ENCODE peak calls at places on chromosomes 2 and 18, in nine cellular contexts. One of them, this sample, is unnamed.

GRCh38 chr2:96248624-96249023 is 17.2 kb downstream of the TMEM127 start:
- DNase-seq in endothelial cell: no peak
- DNase-seq in mucosa of descending colon: no peak
- DNase-seq in psoas muscle: no peak
- DNase-seq in retinal pigment epithelial cell: no peak
- DNase-seq in GM13976: no peak
- DNase-seq in heart left ventricle: no peak
- DNase-seq in pancreas: no peak
- DNase-seq in MCF 10A: no peak
- DNase-seq in this sample: no peak

GRCh38 chr2:219060821-219061791 is at the start of gene IHH:
- DNase-seq in pancreas: peak
- DNase-seq in heart left ventricle: no peak
- DNase-seq in endothelial cell: peak
- DNase-seq in MCF 10A: no peak
- DNase-seq in psoas muscle: peak
- DNase-seq in GM13976: peak
- DNase-seq in retinal pigment epithelial cell: no peak
- DNase-seq in mucosa of descending colon: peak
- DNase-seq in this sample: no peak

GRCh38 chr2:60882971-60883753 is 1.8 kb downstream of the REL start:
- DNase-seq in endothelial cell: peak
- DNase-seq in pancreas: no peak
- DNase-seq in GM13976: peak
- DNase-seq in psoas muscle: no peak
- DNase-seq in mucosa of descending colon: no peak
- DNase-seq in MCF 10A: peak
- DNase-seq in heart left ventricle: no peak
- DNase-seq in retinal pigment epithelial cell: no peak
- DNase-seq in this sample: no peak

GRCh38 chr2:62794791-62795190 is 89.3 kb downstream of the EHBP1 start:
- DNase-seq in MCF 10A: peak
- DNase-seq in mucosa of descending colon: no peak
- DNase-seq in GM13976: no peak
- DNase-seq in pancreas: no peak
- DNase-seq in heart left ventricle: no peak
- DNase-seq in endothelial cell: no peak
- DNase-seq in psoas muscle: no peak
- DNase-seq in retinal pigment epithelial cell: peak
- DNase-seq in this sample: no peak

GRCh38 chr2:70357076-70358071 is 55.5 kb upstream of the FAM136A start:
- DNase-seq in retinal pigment epithelial cell: no peak
- DNase-seq in pancreas: no peak
- DNase-seq in psoas muscle: no peak
- DNase-seq in mucosa of descending colon: no peak
- DNase-seq in heart left ventricle: no peak
- DNase-seq in GM13976: no peak
- DNase-seq in MCF 10A: no peak
- DNase-seq in endothelial cell: no peak
- DNase-seq in this sample: no peak

GRCh38 chr2:95346236-95346737 is 49.1 kb downstream of the KCNIP3 start:
- DNase-seq in pancreas: peak
- DNase-seq in MCF 10A: peak
- DNase-seq in psoas muscle: peak
- DNase-seq in mucosa of descending colon: no peak
- DNase-seq in GM13976: peak
- DNase-seq in retinal pigment epithelial cell: no peak
- DNase-seq in endothelial cell: no peak
- DNase-seq in heart left ventricle: peak
- DNase-seq in this sample: no peak

GRCh38 chr2:229174794-229175529 is 96.1 kb downstream of the PID1 start:
- DNase-seq in retinal pigment epithelial cell: no peak
- DNase-seq in mucosa of descending colon: no peak
- DNase-seq in MCF 10A: peak
- DNase-seq in GM13976: no peak
- DNase-seq in pancreas: no peak
- DNase-seq in heart left ventricle: peak
- DNase-seq in endothelial cell: no peak
- DNase-seq in psoas muscle: no peak
- DNase-seq in this sample: peak

GRCh38 chr2:112005391-112006075 is 49.5 kb upstream of the TMEM87B start:
- DNase-seq in endothelial cell: no peak
- DNase-seq in retinal pigment epithelial cell: no peak
- DNase-seq in GM13976: no peak
- DNase-seq in heart left ventricle: no peak
- DNase-seq in MCF 10A: no peak
- DNase-seq in psoas muscle: no peak
- DNase-seq in pancreas: no peak
- DNase-seq in mucosa of descending colon: no peak
- DNase-seq in this sample: no peak

GRCh38 chr2:219314804-219315468 is 5.7 kb upstream of the PTPRN start:
- DNase-seq in endothelial cell: no peak
- DNase-seq in psoas muscle: no peak
- DNase-seq in mucosa of descending colon: no peak
- DNase-seq in pancreas: no peak
- DNase-seq in GM13976: no peak
- DNase-seq in MCF 10A: peak
- DNase-seq in retinal pigment epithelial cell: no peak
- DNase-seq in heart left ventricle: no peak
- DNase-seq in this sample: no peak

GRCh38 chr2:148876589-148877402 is 1.8 kb downstream of the KIF5C start:
- DNase-seq in mucosa of descending colon: peak
- DNase-seq in pancreas: peak
- DNase-seq in MCF 10A: no peak
- DNase-seq in GM13976: peak
- DNase-seq in heart left ventricle: no peak
- DNase-seq in psoas muscle: peak
- DNase-seq in retinal pigment epithelial cell: no peak
- DNase-seq in endothelial cell: peak
- DNase-seq in this sample: no peak

GRCh38 chr18:34802938-34803337 is 92.8 kb downstream of the DTNA start:
- DNase-seq in retinal pigment epithelial cell: no peak
- DNase-seq in heart left ventricle: no peak
- DNase-seq in MCF 10A: no peak
- DNase-seq in psoas muscle: no peak
- DNase-seq in endothelial cell: no peak
- DNase-seq in GM13976: no peak
- DNase-seq in pancreas: no peak
- DNase-seq in mucosa of descending colon: no peak
- DNase-seq in this sample: no peak

GRCh38 chr2:37843554-37843953 is 81.5 kb upstream of the RMDN2 start:
- DNase-seq in psoas muscle: no peak
- DNase-seq in heart left ventricle: no peak
- DNase-seq in mucosa of descending colon: no peak
- DNase-seq in retinal pigment epithelial cell: no peak
- DNase-seq in GM13976: no peak
- DNase-seq in pancreas: no peak
- DNase-seq in endothelial cell: no peak
- DNase-seq in MCF 10A: no peak
- DNase-seq in this sample: no peak

GRCh38 chr2:166148811-166149400 is 21.1 kb upstream of the SCN1A start:
- DNase-seq in mucosa of descending colon: no peak
- DNase-seq in retinal pigment epithelial cell: no peak
- DNase-seq in GM13976: no peak
- DNase-seq in MCF 10A: no peak
- DNase-seq in pancreas: no peak
- DNase-seq in endothelial cell: no peak
- DNase-seq in heart left ventricle: peak
- DNase-seq in psoas muscle: no peak
- DNase-seq in this sample: no peak

GRCh38 chr2:227152093-227152766 is 11.8 kb downstream of the COL4A4 start:
- DNase-seq in endothelial cell: no peak
- DNase-seq in MCF 10A: no peak
- DNase-seq in psoas muscle: no peak
- DNase-seq in mucosa of descending colon: no peak
- DNase-seq in GM13976: no peak
- DNase-seq in pancreas: no peak
- DNase-seq in heart left ventricle: no peak
- DNase-seq in retinal pigment epithelial cell: no peak
- DNase-seq in this sample: no peak

GRCh38 chr18:69890558-69890957 is 57.1 kb downstream of the CD226 start:
- DNase-seq in endothelial cell: no peak
- DNase-seq in mucosa of descending colon: no peak
- DNase-seq in retinal pigment epithelial cell: no peak
- DNase-seq in heart left ventricle: no peak
- DNase-seq in psoas muscle: no peak
- DNase-seq in MCF 10A: no peak
- DNase-seq in pancreas: no peak
- DNase-seq in GM13976: no peak
- DNase-seq in this sample: no peak

GRCh38 chr18:64929026-64929425 is 780.1 kb upstream of the LINC00305 start:
- DNase-seq in MCF 10A: peak
- DNase-seq in endothelial cell: no peak
- DNase-seq in mucosa of descending colon: no peak
- DNase-seq in GM13976: no peak
- DNase-seq in heart left ventricle: no peak
- DNase-seq in psoas muscle: no peak
- DNase-seq in pancreas: no peak
- DNase-seq in retinal pigment epithelial cell: no peak
- DNase-seq in this sample: no peak

GRCh38 chr2:150494234-150494913 is 6.9 kb upstream of the RND3 start:
- DNase-seq in endothelial cell: no peak
- DNase-seq in mucosa of descending colon: no peak
- DNase-seq in retinal pigment epithelial cell: no peak
- DNase-seq in heart left ventricle: no peak
- DNase-seq in pancreas: no peak
- DNase-seq in GM13976: no peak
- DNase-seq in MCF 10A: no peak
- DNase-seq in psoas muscle: no peak
- DNase-seq in this sample: no peak

GRCh38 chr2:67476808-67477790 is 80.0 kb downstream of the ETAA1 start:
- DNase-seq in MCF 10A: peak
- DNase-seq in heart left ventricle: no peak
- DNase-seq in pancreas: no peak
- DNase-seq in GM13976: peak
- DNase-seq in endothelial cell: no peak
- DNase-seq in mucosa of descending colon: no peak
- DNase-seq in psoas muscle: no peak
- DNase-seq in retinal pigment epithelial cell: no peak
- DNase-seq in this sample: peak

GRCh38 chr2:101832114-101832513 is 134.6 kb downstream of the MAP4K4 start:
- DNase-seq in retinal pigment epithelial cell: no peak
- DNase-seq in endothelial cell: no peak
- DNase-seq in heart left ventricle: no peak
- DNase-seq in MCF 10A: no peak
- DNase-seq in pancreas: no peak
- DNase-seq in GM13976: no peak
- DNase-seq in psoas muscle: no peak
- DNase-seq in mucosa of descending colon: no peak
- DNase-seq in this sample: no peak
- TF ChIP-seq CTCF in retinal pigment epithelial cell: peak
- TF ChIP-seq CTCF in endothelial cell: peak
- TF ChIP-seq CTCF in heart left ventricle: peak
- TF ChIP-seq CTCF in MCF 10A: peak
- TF ChIP-seq CTCF in pancreas: no peak
- TF ChIP-seq CTCF in GM13976: no peak
- TF ChIP-seq CTCF in psoas muscle: peak
- TF ChIP-seq CTCF in mucosa of descending colon: no peak
- TF ChIP-seq CTCF in this sample: peak

DNA sequence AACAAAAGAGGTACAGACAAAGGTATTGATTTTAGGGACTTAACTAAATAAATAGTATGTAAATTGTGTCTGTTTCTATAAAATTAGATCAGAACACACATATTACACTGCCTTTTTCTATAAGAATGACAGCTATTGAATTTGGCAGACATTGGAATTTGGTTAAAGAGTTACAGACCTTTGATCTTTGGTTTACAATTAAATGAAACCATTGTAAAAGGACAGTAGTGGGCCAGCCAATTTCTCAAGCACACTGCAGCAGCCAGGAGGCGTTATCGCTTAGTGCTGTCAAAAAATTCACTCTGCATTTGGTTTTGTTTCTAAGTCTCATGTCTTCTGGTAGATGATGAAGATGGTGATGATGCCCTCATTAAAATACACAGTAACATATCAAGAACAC is 175.9 kb downstream of the NR4A2 start:
- DNase-seq in MCF 10A: peak
- DNase-seq in mucosa of descending colon: peak
- DNase-seq in pancreas: no peak
- DNase-seq in endothelial cell: no peak
- DNase-seq in psoas muscle: no peak
- DNase-seq in GM13976: no peak
- DNase-seq in retinal pigment epithelial cell: no peak
- DNase-seq in heart left ventricle: no peak
- DNase-seq in this sample: no peak
- TF ChIP-seq CTCF in MCF 10A: no peak
- TF ChIP-seq CTCF in mucosa of descending colon: peak
- TF ChIP-seq CTCF in pancreas: no peak
- TF ChIP-seq CTCF in endothelial cell: no peak
- TF ChIP-seq CTCF in psoas muscle: no peak
- TF ChIP-seq CTCF in GM13976: no peak
- TF ChIP-seq CTCF in retinal pigment epithelial cell: no peak
- TF ChIP-seq CTCF in heart left ventricle: no peak
- TF ChIP-seq CTCF in this sample: no peak

GRCh38 chr2:30335981-30336538 is 104.7 kb downstream of the LBH start:
- DNase-seq in mucosa of descending colon: no peak
- DNase-seq in pancreas: no peak
- DNase-seq in MCF 10A: no peak
- DNase-seq in endothelial cell: no peak
- DNase-seq in psoas muscle: no peak
- DNase-seq in heart left ventricle: no peak
- DNase-seq in retinal pigment epithelial cell: no peak
- DNase-seq in GM13976: no peak
- DNase-seq in this sample: no peak

GRCh38 chr2:30336978-30337841 is 105.9 kb downstream of the LBH start:
- DNase-seq in heart left ventricle: no peak
- DNase-seq in retinal pigment epithelial cell: no peak
- DNase-seq in endothelial cell: no peak
- DNase-seq in MCF 10A: no peak
- DNase-seq in psoas muscle: no peak
- DNase-seq in pancreas: no peak
- DNase-seq in mucosa of descending colon: peak
- DNase-seq in GM13976: peak
- DNase-seq in this sample: no peak

GRCh38 chr2:30331869-30332268 is 100.5 kb downstream of the LBH start:
- DNase-seq in MCF 10A: no peak
- DNase-seq in pancreas: no peak
- DNase-seq in GM13976: no peak
- DNase-seq in endothelial cell: no peak
- DNase-seq in psoas muscle: no peak
- DNase-seq in mucosa of descending colon: no peak
- DNase-seq in retinal pigment epithelial cell: no peak
- DNase-seq in heart left ventricle: no peak
- DNase-seq in this sample: no peak

GRCh38 chr2:30332791-30333453 is 101.6 kb downstream of the LBH start:
- DNase-seq in mucosa of descending colon: no peak
- DNase-seq in heart left ventricle: no peak
- DNase-seq in pancreas: no peak
- DNase-seq in retinal pigment epithelial cell: no peak
- DNase-seq in endothelial cell: peak
- DNase-seq in MCF 10A: no peak
- DNase-seq in GM13976: peak
- DNase-seq in psoas muscle: no peak
- DNase-seq in this sample: no peak

GRCh38 chr2:30334738-30335426 is 103.5 kb downstream of the LBH start:
- DNase-seq in MCF 10A: no peak
- DNase-seq in heart left ventricle: no peak
- DNase-seq in psoas muscle: no peak
- DNase-seq in GM13976: no peak
- DNase-seq in pancreas: no peak
- DNase-seq in endothelial cell: no peak
- DNase-seq in retinal pigment epithelial cell: no peak
- DNase-seq in mucosa of descending colon: no peak
- DNase-seq in this sample: no peak
- TF ChIP-seq CTCF in MCF 10A: no peak
- TF ChIP-seq CTCF in heart left ventricle: no peak
- TF ChIP-seq CTCF in psoas muscle: no peak
- TF ChIP-seq CTCF in GM13976: peak
- TF ChIP-seq CTCF in pancreas: no peak
- TF ChIP-seq CTCF in endothelial cell: no peak
- TF ChIP-seq CTCF in retinal pigment epithelial cell: peak
- TF ChIP-seq CTCF in mucosa of descending colon: no peak
- TF ChIP-seq CTCF in this sample: no peak

GRCh38 chr18:32469190-32469611 is 1.5 kb downstream of the GAREM1 start:
- DNase-seq in GM13976: peak
- DNase-seq in MCF 10A: peak
- DNase-seq in heart left ventricle: peak
- DNase-seq in pancreas: peak
- DNase-seq in mucosa of descending colon: peak
- DNase-seq in retinal pigment epithelial cell: no peak
- DNase-seq in psoas muscle: peak
- DNase-seq in endothelial cell: peak
- DNase-seq in this sample: no peak
- TF ChIP-seq CTCF in GM13976: no peak
- TF ChIP-seq CTCF in MCF 10A: peak
- TF ChIP-seq CTCF in heart left ventricle: peak
- TF ChIP-seq CTCF in pancreas: no peak
- TF ChIP-seq CTCF in mucosa of descending colon: no peak
- TF ChIP-seq CTCF in retinal pigment epithelial cell: peak
- TF ChIP-seq CTCF in psoas muscle: peak
- TF ChIP-seq CTCF in endothelial cell: no peak
- TF ChIP-seq CTCF in this sample: peak

This sample was measured in AG09319.